ENCODE peak calls at places on chromosomes 3 and 15, in four cellular contexts. V is B cell; F is activated CD8-positive, alpha-beta memory T cell treated with anti-CD3 and anti-CD28 coated beads for 48 hours; Q is Calu3. B is an unnamed sample.

GRCh38 chr15:68304611-68305337 is 27.2 kb downstream of the FEM1B start:
- DNase-seq in V (no peak), F (no peak), Q (no peak), B (no peak)

GRCh38 chr3:169264711-169265110 is 398.8 kb downstream of the MECOM start:
- DNase-seq in V (no peak), F (no peak), Q (peak; percentile 61), B (no peak)

GRCh38 chr15:82177291-82178010 is 85.1 kb downstream of the EFL1 start:
- DNase-seq in V (no peak), F (no peak), Q (no peak), B (no peak)

GRCh38 chr3:126887686-126888085 is 95.2 kb upstream of the PLXNA1 start:
- DNase-seq in V (no peak), F (no peak), Q (no peak), B (no peak)

GRCh38 chr3:174986685-174987084 is 127.6 kb downstream of the NAALADL2 start:
- DNase-seq in V (no peak), F (no peak), Q (no peak), B (no peak)

GRCh38 chr3:140832883-140833282 is 108.8 kb upstream of the SLC25A36 start:
- DNase-seq in V (peak; percentile 16), F (no peak), Q (no peak), B (peak; percentile 47)

GRCh38 chr3:14431928-14432834 is 29.8 kb downstream of the SLC6A6 start:
- DNase-seq in V (peak; percentile 89), F (peak; percentile 80), Q (peak; percentile 95), B (peak; percentile 95)

GRCh38 chr3:89113887-89114840 is 6.7 kb downstream of the EPHA3 start:
- DNase-seq in V (peak; percentile 58), F (no peak), Q (peak; percentile 72), B (no peak)

GRCh38 chr3:5423523-5423922 is 236.0 kb downstream of the EDEM1 start:
- DNase-seq in V (no peak), F (no peak), Q (no peak), B (no peak)

GRCh38 chr15:99371180-99372103 is 120.2 kb downstream of the LRRC28 start:
- DNase-seq in V (peak; percentile 9), F (no peak), Q (no peak), B (peak; percentile 2)

GRCh38 chr3:156307704-156308103 is 187.3 kb downstream of the KCNAB1 start:
- DNase-seq in V (no peak), F (no peak), Q (peak; percentile 78), B (no peak)

GRCh38 chr3:123757281-123757940 is 126.7 kb downstream of the MYLK start:
- DNase-seq in V (no peak), F (no peak), Q (peak; percentile 60), B (no peak)

GRCh38 chr3:188153949-188154757 is at the start of gene LPP:
- DNase-seq in V (peak; percentile 94), F (peak; percentile 64), Q (peak; percentile 97), B (peak; percentile 52)

GRCh38 chr3:127043041-127043641 is 60.2 kb downstream of the PLXNA1 start:
- DNase-seq in V (no peak), F (no peak), Q (peak; percentile 85), B (no peak)

GRCh38 chr3:122609798-122610559 is 32.5 kb downstream of the PARP15 start:
- DNase-seq in V (no peak), F (no peak), Q (peak; percentile 13), B (no peak)

GRCh38 chr3:177816667-177817208 is 619.5 kb upstream of the TBL1XR1 start:
- DNase-seq in V (no peak), F (no peak), Q (peak; percentile 74), B (no peak)

GRCh38 chr3:126964950-126965349 is 18.0 kb upstream of the PLXNA1 start:
- DNase-seq in V (no peak), F (no peak), Q (no peak), B (no peak)

GRCh38 chr3:14988988-14989394 is 41.6 kb downstream of the NR2C2 start:
- DNase-seq in V (peak; percentile 79), F (peak; percentile 4), Q (no peak), B (no peak)

GRCh38 chr15:52551762-52552161 is 17.1 kb downstream of the ARPP19 start:
- DNase-seq in V (no peak), F (no peak), Q (no peak), B (peak; percentile 62)

GRCh38 chr3:193963808-193964516 is 172.0 kb upstream of the HES1 start:
- DNase-seq in V (no peak), F (no peak), Q (no peak), B (no peak)

GRCh38 chr3:143737065-143737464 is 111.2 kb downstream of the SLC9A9 start:
- DNase-seq in V (no peak), F (no peak), Q (no peak), B (no peak)

GRCh38 chr15:46677491-46677890 is 1039.8 kb upstream of the SEMA6D start:
- DNase-seq in V (no peak), F (no peak), Q (no peak), B (no peak)

GRCh38 chr3:135970500-135971116 is 5.1 kb downstream of the PPP2R3A start:
- DNase-seq in V (no peak), F (no peak), Q (no peak), B (no peak)

GRCh38 chr3:46112984-46113383 is 85.7 kb upstream of the XCR1 start:
- DNase-seq in V (no peak), F (no peak), Q (no peak), B (no peak)

GRCh38 chr3:143808999-143809700 is 39.1 kb downstream of the SLC9A9 start:
- DNase-seq in V (no peak), F (no peak), Q (no peak), B (no peak)

GRCh38 chr3:69288161-69288895 is 97.6 kb downstream of the FRMD4B start:
- DNase-seq in V (no peak), F (peak; percentile 37), Q (peak; percentile 20), B (no peak)

GRCh38 chr15:26838742-26839460 is 28.0 kb upstream of the GABRA5 start:
- DNase-seq in V (peak; percentile 5), F (peak; percentile 2), Q (no peak), B (no peak)

GRCh38 chr3:3333571-3333970 is 154.1 kb upstream of the CRBN start:
- DNase-seq in V (no peak), F (no peak), Q (no peak), B (no peak)

GRCh38 chr3:23805228-23805880 is 401 bp upstream of the UBE2E1 start:
- DNase-seq in V (no peak), F (no peak), Q (no peak), B (no peak)

GRCh38 chr3:133965033-133965570 is 64.6 kb downstream of the SLCO2A1 start:
- DNase-seq in V (no peak), F (no peak), Q (no peak), B (no peak)

GRCh38 chr3:195802261-195802701 is 9.4 kb downstream of the MUC4 start:
- DNase-seq in V (peak; percentile 45), F (no peak), Q (no peak), B (no peak)

GRCh38 chr15:74202461-74203401 is at the start of gene STRA6:
- DNase-seq in V (no peak), F (no peak), Q (peak; percentile 77), B (no peak)

GRCh38 chr3:16142350-16143050 is 32.0 kb upstream of the GALNT15 start:
- DNase-seq in V (no peak), F (no peak), Q (no peak), B (no peak)

GRCh38 chr3:178275793-178276192 is 260.4 kb upstream of the KCNMB2 start:
- DNase-seq in V (no peak), F (no peak), Q (no peak), B (no peak)

GRCh38 chr3:142964150-142964498 is 650 bp upstream of the PAQR9 start:
- DNase-seq in V (no peak), F (no peak), Q (no peak), B (no peak)

GRCh38 chr3:147680820-147681488 is 271.8 kb downstream of the ZIC1 start:
- DNase-seq in V (no peak), F (no peak), Q (no peak), B (no peak)

GRCh38 chr15:56249080-56249479 is 5.4 kb upstream of the RFX7 start:
- DNase-seq in V (peak; percentile 8), F (no peak), Q (peak; percentile 51), B (peak; percentile 26)